ENCODE peak calls at places on chromosomes 6 and 20, in four cellular contexts. V is uterus; Y is CD8-positive, alpha-beta T cell; O is HepG2. I is an unnamed sample.

GRCh38 chr6:161407581-161407980 is 133.7 kb upstream of the AGPAT4 start:
- DNase-seq in O (peak), V (no peak), Y (no peak), I (no peak)

GRCh38 chr20:36474563-36474962 is 66.8 kb upstream of the MYL9 start:
- DNase-seq in V (no peak), Y (no peak), O (no peak), I (no peak)

GRCh38 chr20:24768226-24768625 is 180.8 kb upstream of the CST7 start:
- DNase-seq in V (no peak), Y (no peak), O (no peak), I (no peak)

GRCh38 chr20:24646331-24646730 is 176.9 kb downstream of the SYNDIG1 start:
- DNase-seq in Y (no peak), O (no peak), V (no peak), I (no peak)

GRCh38 chr6:18585032-18585573 is 198.0 kb downstream of the RNF144B start:
- DNase-seq in O (peak), V (no peak), Y (no peak), I (no peak)

GRCh38 chr20:48695255-48695654 is 132.5 kb downstream of the PREX1 start:
- DNase-seq in V (no peak), O (no peak), Y (no peak), I (no peak)

GRCh38 chr20:11128131-11128831 is 454.5 kb upstream of the JAG1 start:
- DNase-seq in O (no peak), V (no peak), Y (no peak), I (no peak)

GRCh38 chr6:130324657-130325056 is 41.2 kb upstream of the TMEM200A start:
- DNase-seq in V (no peak), Y (no peak), O (no peak), I (no peak)

GRCh38 chr20:4493386-4493785 is 228.3 kb upstream of the PRND start:
- DNase-seq in O (no peak), V (no peak), Y (no peak), I (no peak)

GRCh38 chr20:50260480-50261221 is 70.0 kb downstream of the CEBPB start:
- DNase-seq in V (no peak), O (no peak), Y (no peak), I (no peak)

GRCh38 chr20:62618622-62619529 is 23.4 kb upstream of the SLCO4A1 start:
- DNase-seq in V (no peak), O (no peak), Y (peak), I (no peak)

GRCh38 chr6:42790549-42791181 is 8.8 kb downstream of the BICRAL start:
- DNase-seq in Y (no peak), O (no peak), V (no peak), I (no peak)

GRCh38 chr6:56450882-56451739 is 191.6 kb downstream of the DST start:
- DNase-seq in Y (no peak), V (peak), O (peak), I (no peak)

GRCh38 chr6:15365273-15365687 is 119.4 kb downstream of the JARID2 start:
- DNase-seq in V (peak), Y (peak), O (no peak), I (peak)

GRCh38 chr6:43744490-43744889 is 25.5 kb upstream of the VEGFA start:
- DNase-seq in V (no peak), O (no peak), Y (no peak), I (no peak)

GRCh38 chr6:5630636-5631035 is 369.3 kb downstream of the FARS2 start:
- DNase-seq in V (no peak), O (no peak), Y (no peak), I (no peak)

GRCh38 chr20:33649201-33649631 is 12.9 kb upstream of the C20orf144 start:
- DNase-seq in O (no peak), Y (no peak), V (peak), I (peak)

GRCh38 chr6:101705866-101706265 is 312.4 kb downstream of the GRIK2 start:
- DNase-seq in Y (no peak), V (no peak), O (no peak), I (no peak)

GRCh38 chr6:108895591-108895990 is 47.4 kb downstream of the ARMC2 start:
- DNase-seq in V (no peak), Y (no peak), O (no peak), I (no peak)

GRCh38 chr20:63435552-63435951 is 36.9 kb downstream of the KCNQ2 start:
- DNase-seq in V (no peak), Y (no peak), O (no peak), I (no peak)

GRCh38 chr6:84967389-84967788 is 203.0 kb upstream of the TBX18 start:
- DNase-seq in O (peak), Y (no peak), V (no peak), I (no peak)

GRCh38 chr6:107763959-107764358 is 60.2 kb downstream of the SCML4 start:
- DNase-seq in O (no peak), Y (no peak), V (no peak), I (no peak)

GRCh38 chr6:36367743-36368142 is 19.7 kb downstream of the ETV7 start:
- DNase-seq in O (no peak), Y (no peak), V (no peak), I (peak)

GRCh38 chr20:50376888-50377459 is 133.2 kb upstream of the PTPN1 start:
- DNase-seq in V (no peak), O (no peak), Y (no peak), I (no peak)

GRCh38 chr20:36957875-36958667 is 6.6 kb upstream of the SAMHD1 start:
- DNase-seq in Y (no peak), V (no peak), O (no peak), I (no peak)

GRCh38 chr6:137677714-137678113 is 183.5 kb upstream of the OLIG3 start:
- DNase-seq in V (no peak), O (no peak), Y (no peak), I (no peak)

GRCh38 chr20:15882553-15882952 is 690.7 kb downstream of the KIF16B start:
- DNase-seq in V (no peak), O (no peak), Y (no peak), I (no peak)

GRCh38 chr6:107466062-107466461 is 6.7 kb upstream of the PDSS2 start:
- DNase-seq in V (no peak), O (no peak), Y (no peak), I (no peak)

GRCh38 chr6:122569372-122569771 is 40.8 kb upstream of the PKIB start:
- DNase-seq in O (no peak), Y (no peak), V (no peak), I (no peak)

GRCh38 chr6:41818271-41819054 is 31.0 kb downstream of the TOMM6 start:
- DNase-seq in O (no peak), Y (no peak), V (no peak), I (no peak)

GRCh38 chr6:166381733-166382499 is 824 bp downstream of the MPC1 start:
- DNase-seq in O (peak), Y (peak), V (peak), I (peak)

GRCh38 chr6:124076336-124077048 is 272.8 kb downstream of the NKAIN2 start:
- DNase-seq in V (no peak), Y (no peak), O (no peak), I (no peak)
- H3K4me3 ChIP-seq in V (no peak), Y (no peak), O (no peak), I (no peak)

DNA sequence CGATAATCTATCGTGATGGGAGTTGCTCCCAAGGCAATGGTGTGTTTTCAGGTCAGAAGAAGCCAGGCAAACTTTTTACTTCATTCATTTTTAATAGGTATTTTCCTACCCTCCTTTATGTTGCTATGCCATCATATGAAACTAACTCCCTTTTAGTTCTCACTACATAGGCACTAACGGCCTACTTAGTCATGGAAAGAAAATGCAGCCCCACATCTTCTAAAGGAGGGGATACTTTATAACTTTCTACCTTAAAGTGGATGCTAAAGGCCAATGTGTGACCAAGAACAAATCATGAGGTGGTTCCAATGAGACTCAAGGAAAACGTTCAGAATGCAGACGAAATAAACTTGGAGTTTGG is 193.8 kb downstream of the FOXA2 start:
- DNase-seq in O (no peak), Y (no peak), V (no peak), I (no peak)
- H3K27ac ChIP-seq in O (no peak), Y (no peak), V (no peak), I (no peak)

DNA sequence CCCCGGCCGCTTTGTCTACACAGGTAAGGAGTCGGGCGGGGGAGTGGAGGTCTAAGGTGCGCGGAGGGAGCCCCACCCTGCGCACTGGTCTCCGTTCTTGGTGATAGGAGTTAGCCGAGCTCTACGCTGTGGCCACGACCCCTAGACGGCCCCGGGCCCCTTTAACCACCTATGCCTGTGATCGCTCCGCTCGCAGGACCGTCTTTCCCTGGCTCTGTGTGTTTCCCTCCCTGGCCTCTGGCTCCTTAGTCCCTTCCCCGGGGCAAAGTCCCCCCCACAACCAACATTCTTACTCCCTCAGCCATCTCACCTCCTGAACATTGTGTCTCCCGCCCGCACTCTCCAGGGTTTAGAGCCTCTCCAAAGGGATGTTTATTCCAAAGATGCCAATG is 50.5 kb downstream of the CPXM1 start:
- DNase-seq in O (no peak), V (no peak), Y (no peak), I (no peak)
- H3K4me3 ChIP-seq in O (no peak), V (no peak), Y (no peak), I (no peak)

GRCh38 chr6:170096191-170096802 is 194.6 kb downstream of the DLL1 start:
- DNase-seq in O (no peak), Y (peak), V (peak), I (peak)
- H3K27ac ChIP-seq in O (no peak), Y (no peak), V (no peak), I (peak)

DNA sequence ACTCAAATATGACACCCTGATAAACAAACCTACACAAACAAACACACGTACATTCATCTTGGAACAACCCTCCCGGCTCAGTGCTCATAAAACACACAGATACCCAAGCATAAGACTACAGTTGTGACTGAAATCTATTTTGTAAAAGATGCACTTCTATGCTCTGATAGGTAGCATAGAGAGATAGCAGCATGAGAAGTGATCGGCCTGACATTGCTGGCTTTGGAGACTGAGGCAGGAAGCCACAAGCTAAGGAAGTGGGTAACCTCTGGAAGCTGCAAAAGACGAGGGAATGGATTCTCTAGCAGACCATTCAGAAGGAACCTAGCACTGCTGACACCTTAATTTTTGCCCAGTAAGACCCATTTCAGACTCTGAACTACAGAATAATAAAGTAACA is 1.6 kb upstream of the RNF39 start:
- DNase-seq in Y (no peak), V (no peak), O (no peak), I (no peak)
- H3K4me3 ChIP-seq in Y (no peak), V (no peak), O (no peak), I (no peak)

GRCh38 chr6:17167327-17167979 is 65.6 kb downstream of the STMND1 start:
- DNase-seq in V (no peak), Y (no peak), O (peak), I (no peak)

GRCh38 chr6:17169701-17170100 is 67.9 kb downstream of the STMND1 start:
- DNase-seq in Y (no peak), O (no peak), V (no peak), I (no peak)

GRCh38 chr6:17165383-17165782 is 63.5 kb downstream of the STMND1 start:
- DNase-seq in O (no peak), V (no peak), Y (no peak), I (no peak)

GRCh38 chr6:17173071-17173470 is 71.2 kb downstream of the STMND1 start:
- DNase-seq in O (no peak), V (no peak), Y (no peak), I (no peak)

GRCh38 chr6:17169291-17169690 is 67.4 kb downstream of the STMND1 start:
- DNase-seq in Y (no peak), O (no peak), V (no peak), I (no peak)
- H3K27ac ChIP-seq in Y (no peak), O (no peak), V (no peak), I (no peak)

GRCh38 chr6:111973897-111974639 is 79.8 kb upstream of the CCN6 start:
- DNase-seq in Y (no peak), O (no peak), V (no peak), I (no peak)
- H3K4me3 ChIP-seq in Y (no peak), O (no peak), V (no peak), I (no peak)

DNA sequence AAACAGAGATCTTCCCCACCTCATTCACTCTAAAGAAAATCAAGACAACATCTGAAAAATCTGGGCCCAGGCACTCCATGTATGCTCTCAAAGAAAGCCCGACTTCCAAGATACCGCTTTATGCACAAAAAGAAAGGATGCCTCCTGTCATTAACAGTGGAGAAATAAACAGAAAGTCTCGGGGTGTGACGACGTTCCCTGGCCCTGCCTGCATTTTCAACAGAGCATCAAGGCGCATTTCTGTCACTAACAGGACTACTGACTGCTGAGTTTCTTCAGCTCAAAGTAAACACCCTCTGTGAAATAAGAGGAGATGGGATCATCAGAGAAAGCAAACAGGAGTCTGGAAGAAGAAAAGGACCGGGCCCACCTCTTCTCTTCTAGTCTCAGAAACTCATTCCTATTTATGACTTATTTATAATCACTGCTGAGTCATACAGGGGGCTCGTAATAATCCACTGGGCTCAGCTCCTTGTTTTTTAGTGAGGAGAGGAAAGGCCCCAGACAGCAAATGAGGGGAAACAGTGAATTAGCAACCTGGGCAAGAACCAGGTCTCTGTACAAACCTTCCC is 99.7 kb downstream of the ZMYND8 start:
- DNase-seq in V (no peak), Y (no peak), O (no peak), I (no peak)
- H3K27ac ChIP-seq in V (peak), Y (no peak), O (no peak), I (no peak)

GRCh38 chr6:3526962-3527796 is 70.3 kb upstream of the SLC22A23 start:
- DNase-seq in Y (no peak), O (no peak), V (no peak), I (no peak)

GRCh38 chr6:3524461-3524860 is 67.6 kb upstream of the SLC22A23 start:
- DNase-seq in V (no peak), Y (no peak), O (no peak), I (no peak)

GRCh38 chr6:3527797-3528067 is 70.9 kb upstream of the SLC22A23 start:
- DNase-seq in V (no peak), Y (no peak), O (no peak), I (no peak)

GRCh38 chr6:3523966-3524365 is 67.1 kb upstream of the SLC22A23 start:
- DNase-seq in Y (no peak), O (no peak), V (no peak), I (no peak)

DNA sequence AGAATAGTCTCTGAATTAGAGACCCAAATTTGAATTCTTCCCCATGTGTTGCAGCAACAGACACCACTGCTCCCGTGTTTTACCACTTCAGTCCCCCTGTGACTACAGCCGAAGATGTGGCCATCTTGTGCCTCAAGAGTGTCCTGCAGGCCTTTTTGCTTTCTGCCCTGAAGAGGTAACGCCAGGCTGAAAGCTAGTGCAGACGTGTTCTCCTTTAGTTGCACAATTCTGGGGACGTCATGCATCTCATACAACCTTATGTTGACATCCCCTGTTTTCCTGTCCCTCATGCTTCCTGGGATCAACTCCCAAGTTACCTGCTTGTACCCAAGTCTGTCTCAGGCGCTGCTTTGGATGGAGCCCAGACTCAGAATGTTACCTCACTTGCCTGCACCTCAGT is 69.1 kb upstream of the SLC22A23 start:
- DNase-seq in Y (no peak), V (no peak), O (no peak), I (no peak)
- H3K4me3 ChIP-seq in Y (no peak), V (no peak), O (no peak), I (no peak)

I was measured in aorta.